ENCODE peak calls at places on chromosomes 5 and 9, in five cellular contexts. Y is lower lobe of right lung, W is GM23248, C is cardiac muscle cell, K is transverse colon. V is an unnamed sample.

GRCh38 chr5:93428868-93429267 is 152.2 kb downstream of the NR2F1-AS1 start:
- DNase-seq in K (no peak), C (no peak), Y (no peak), W (peak), V (no peak)

GRCh38 chr5:66171349-66172344 is 27.5 kb downstream of the SREK1 start:
- DNase-seq in W (peak), C (peak), K (peak), Y (no peak), V (no peak)

GRCh38 chr5:15008911-15009310 is 137.3 kb upstream of the ANKH start:
- DNase-seq in K (no peak), Y (no peak), W (no peak), C (no peak), V (no peak)

GRCh38 chr5:110738503-110738811 is 350 bp upstream of the SLC25A46 start:
- DNase-seq in C (no peak), W (no peak), K (no peak), Y (no peak), V (no peak)

GRCh38 chr5:158976035-158976434 is 123.7 kb downstream of the EBF1 start:
- DNase-seq in K (no peak), C (no peak), W (peak), Y (no peak), V (peak)

GRCh38 chr9:123322771-123323481 is 33.1 kb upstream of the CRB2 start:
- DNase-seq in Y (no peak), W (no peak), K (peak), C (peak), V (no peak)

GRCh38 chr9:122128432-122129343 is 30.9 kb downstream of the NDUFA8 start:
- DNase-seq in K (no peak), Y (no peak), W (no peak), C (no peak), V (no peak)

GRCh38 chr9:120612218-120612617 is 32.3 kb upstream of the CDK5RAP2 start:
- DNase-seq in W (peak), Y (no peak), C (peak), K (no peak), V (no peak)

GRCh38 chr5:103424008-103424407 is 138.6 kb downstream of the NUDT12 start:
- DNase-seq in K (no peak), W (peak), Y (no peak), C (no peak), V (no peak)

GRCh38 chr5:66906021-66906420 is 290.6 kb downstream of the CD180 start:
- DNase-seq in W (no peak), K (no peak), C (no peak), Y (no peak), V (no peak)

GRCh38 chr5:181131514-181131913 is 545 bp upstream of the OR2V1 start:
- DNase-seq in C (no peak), Y (no peak), K (no peak), W (no peak), V (no peak)

GRCh38 chr9:34826999-34827538 is 117.1 kb upstream of the CCL21 start:
- DNase-seq in K (no peak), C (no peak), W (no peak), Y (no peak), V (no peak)

GRCh38 chr9:132002827-132003704 is 76.6 kb downstream of the MED27 start:
- DNase-seq in W (no peak), K (no peak), C (no peak), Y (no peak), V (no peak)

GRCh38 chr9:134358026-134358967 is 32.0 kb downstream of the RXRA start:
- DNase-seq in Y (peak), W (peak), C (no peak), K (no peak), V (no peak)

GRCh38 chr5:158522001-158522400 is 577.7 kb downstream of the EBF1 start:
- DNase-seq in K (no peak), C (no peak), W (peak), Y (no peak), V (no peak)

GRCh38 chr9:6667633-6668280 is 22.2 kb upstream of the GLDC start:
- DNase-seq in W (peak), Y (no peak), K (no peak), C (peak), V (no peak)

GRCh38 chr5:107365355-107366109 is 305.2 kb downstream of the EFNA5 start:
- DNase-seq in W (no peak), Y (no peak), K (no peak), C (no peak), V (no peak)

GRCh38 chr9:130857864-130858730 is 23.0 kb downstream of the ABL1 start:
- DNase-seq in W (peak), C (no peak), Y (no peak), K (peak), V (peak)
- H3K27ac ChIP-seq in W (peak), C (peak), Y (peak), K (peak), V (peak)

GRCh38 chr9:21994996-21995651 is 533 bp downstream of the CDKN2B-AS1 start:
- DNase-seq in K (peak), Y (peak), C (peak), W (peak), V (no peak)

GRCh38 chr9:21995652-21996275 is 1.2 kb downstream of the CDKN2B-AS1 start:
- DNase-seq in C (peak), W (peak), Y (peak), K (peak), V (no peak)

GRCh38 chr9:21993007-21993406 is 1.2 kb downstream of the CDKN2A start:
- DNase-seq in W (no peak), C (no peak), K (no peak), Y (no peak), V (no peak)

GRCh38 chr9:21993893-21994525 is at the start of gene CDKN2A:
- DNase-seq in W (peak), Y (peak), K (peak), C (peak), V (no peak)

GRCh38 chr9:21994526-21994995 is at the start of gene CDKN2B-AS1:
- DNase-seq in C (peak), Y (peak), K (peak), W (peak), V (no peak)
- H3K27ac ChIP-seq in C (no peak), Y (peak), K (peak), W (peak), V (peak)

DNA sequence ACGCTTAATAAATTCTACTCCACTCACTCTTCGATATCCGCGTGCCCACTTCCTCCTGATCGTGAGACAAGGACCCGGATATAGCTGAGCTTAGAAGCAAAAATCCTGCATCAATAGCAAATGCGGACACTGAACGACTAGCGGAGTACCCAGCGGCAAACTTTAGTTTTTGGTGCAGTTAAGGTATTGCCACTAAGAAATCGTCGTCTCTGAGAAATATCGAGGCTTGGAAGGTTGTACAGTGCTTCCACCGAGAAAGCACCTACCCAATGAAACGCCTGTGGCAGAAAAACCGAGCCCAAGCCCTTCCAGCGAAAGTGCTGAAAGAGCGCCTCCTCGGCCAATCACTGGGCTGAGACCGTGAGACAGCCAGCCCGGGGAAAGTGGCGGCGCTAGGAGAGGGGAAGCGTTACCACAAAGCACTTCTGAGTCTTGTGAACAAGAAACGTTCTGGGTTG is 32.2 kb downstream of the ANXA2R start:
- DNase-seq in Y (peak), C (peak), K (peak), W (peak), V (no peak)
- H3K27ac ChIP-seq in Y (peak), C (peak), K (peak), W (peak), V (peak)

GRCh38 chr9:137106662-137107292 is 7.8 kb downstream of the DPP7 start:
- DNase-seq in C (no peak), K (no peak), Y (no peak), W (no peak), V (no peak)
- H3K27ac ChIP-seq in C (no peak), K (no peak), Y (no peak), W (no peak), V (no peak)

GRCh38 chr9:36937951-36938350 is 96.1 kb downstream of the PAX5 start:
- DNase-seq in K (no peak), Y (no peak), W (no peak), C (no peak), V (no peak)
- H3K27ac ChIP-seq in K (no peak), Y (no peak), W (no peak), C (no peak), V (no peak)

GRCh38 chr5:150604010-150604409 is 36.5 kb upstream of the SYNPO start:
- DNase-seq in W (no peak), Y (peak), C (no peak), K (no peak), V (no peak)

GRCh38 chr5:150603052-150603451 is 37.4 kb upstream of the SYNPO start:
- DNase-seq in W (no peak), C (peak), K (no peak), Y (peak), V (no peak)

GRCh38 chr5:150604894-150605440 is 35.5 kb upstream of the SYNPO start:
- DNase-seq in Y (peak), W (no peak), C (no peak), K (no peak), V (no peak)

GRCh38 chr5:150601774-150602345 is 38.6 kb upstream of the SYNPO start:
- DNase-seq in Y (peak), W (no peak), K (no peak), C (no peak), V (no peak)

DNA sequence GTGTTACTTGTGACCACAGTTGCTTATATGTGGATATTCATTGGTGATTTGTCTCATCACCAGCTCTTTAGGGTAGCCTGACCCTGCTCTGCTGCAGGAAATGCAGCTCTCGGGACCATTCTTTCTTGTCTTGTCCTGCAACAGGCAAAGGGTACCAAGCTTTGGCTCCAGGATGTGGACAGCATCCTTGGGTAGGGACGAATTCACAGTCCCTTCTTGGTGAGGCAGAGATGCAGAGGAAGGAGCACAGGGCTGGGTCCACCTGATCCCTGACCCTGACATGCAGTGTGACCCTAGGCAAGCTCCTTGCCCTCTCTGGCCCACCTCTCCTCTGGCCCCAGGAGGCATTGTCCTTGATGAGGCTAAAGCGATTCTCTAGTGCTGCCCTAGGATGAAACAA is 37.0 kb upstream of the SYNPO start:
- DNase-seq in K (no peak), C (no peak), Y (no peak), W (no peak), V (no peak)
- H3K27ac ChIP-seq in K (no peak), C (peak), Y (no peak), W (no peak), V (no peak)

DNA sequence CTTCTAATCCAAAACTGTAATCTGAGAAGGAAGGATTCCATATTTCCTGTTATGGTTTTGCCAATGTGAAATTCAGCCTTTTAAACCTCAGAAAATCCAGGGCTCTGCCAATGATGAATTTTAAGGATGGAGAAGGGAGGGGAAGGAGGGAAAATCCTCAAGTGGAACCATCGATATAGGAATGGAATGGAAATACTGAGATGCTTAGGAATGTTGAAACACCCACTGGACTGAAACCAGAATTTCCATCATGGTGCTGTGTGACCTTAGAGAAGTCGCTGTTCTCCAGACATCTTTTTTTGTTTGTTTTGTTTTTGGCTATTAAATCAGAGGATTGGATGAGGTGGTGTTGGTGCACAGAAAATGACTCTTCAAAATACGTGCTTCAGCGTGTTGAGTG is 5.2 kb downstream of the C1QTNF3 start:
- DNase-seq in W (no peak), Y (no peak), K (no peak), C (no peak), V (no peak)
- H3K27ac ChIP-seq in W (no peak), Y (no peak), K (no peak), C (no peak), V (no peak)

DNA sequence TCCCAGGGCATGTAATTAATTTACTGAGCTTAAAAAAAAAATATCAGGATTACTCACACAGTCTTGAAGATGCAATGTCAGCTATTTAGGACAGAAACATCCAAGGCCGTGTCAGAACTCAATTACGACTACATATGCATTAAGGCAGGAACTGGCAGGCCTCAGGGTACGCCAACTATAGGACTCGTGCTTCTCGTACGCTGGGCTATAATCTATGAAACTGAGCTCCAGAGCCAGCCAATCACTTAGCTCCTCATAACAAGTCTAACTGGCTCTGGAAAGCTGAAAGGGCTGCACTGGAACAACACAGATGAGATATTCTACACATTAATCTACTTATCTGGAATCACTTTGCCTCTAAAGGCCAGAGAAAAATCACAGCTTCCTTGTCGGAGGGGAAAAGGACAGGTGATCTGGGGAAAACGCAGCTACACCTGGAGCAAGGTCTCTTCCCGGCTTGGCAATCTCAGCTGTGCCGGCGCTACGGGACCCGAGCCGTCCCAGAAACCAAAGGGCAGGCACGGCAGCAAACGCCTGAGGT is 212.0 kb downstream of the DEPDC1B start:
- DNase-seq in W (peak), K (peak), Y (no peak), C (no peak), V (no peak)
- H3K27ac ChIP-seq in W (no peak), K (peak), Y (no peak), C (no peak), V (no peak)

GRCh38 chr5:147690595-147690994 is 91.9 kb downstream of the JAKMIP2 start:
- DNase-seq in W (no peak), K (no peak), C (peak), Y (no peak), V (no peak)
- H3K27ac ChIP-seq in W (no peak), K (no peak), C (peak), Y (no peak), V (no peak)